ENCODE peak calls at places on chromosomes 11 and 22, in ten cellular contexts. U is HEK293T; Z is NCI-H1092; O is NCI-H2171 treated with DMSO at 0.1 percent for 48 hours; I is EL; S is neural progenitor cell; C is GF-D8; G is NCI-H2081; P is stimulated activated CD4-positive, alpha-beta T cell treated with anti-CD3 and anti-CD28 coated beads, TNF-alpha, amount 100 ng/mL, for 1 hour; J is effector memory CD8-positive, alpha-beta T cell. W is an unnamed sample.

GRCh38 chr11:1559103-1559951 is 12.7 kb downstream of the DUSP8 start:
- DNase-seq in U (no peak), Z (no peak), O (no peak), I (peak; percentile 96), S (peak; percentile 63), C (no peak), G (no peak), P (no peak), J (no peak), W (no peak)

GRCh38 chr11:129620705-129621104 is 194.9 kb upstream of the TMEM45B start:
- DNase-seq in U (no peak), Z (peak; percentile 32), O (no peak), I (no peak), S (no peak), C (no peak), G (no peak), P (no peak), J (no peak), W (no peak)

GRCh38 chr22:31275576-31275975 is 16.7 kb downstream of the PIK3IP1 start:
- DNase-seq in U (no peak), Z (no peak), O (no peak), I (no peak), S (no peak), C (no peak), G (no peak), P (no peak), J (no peak), W (no peak)

GRCh38 chr22:19667872-19668740 is 46.2 kb upstream of the SEPTIN5 start:
- DNase-seq in U (no peak), Z (no peak), O (no peak), I (no peak), S (no peak), C (no peak), G (no peak), P (no peak), J (no peak), W (no peak)

GRCh38 chr11:39304586-39304985 is 2154.9 kb downstream of the LRRC4C start:
- DNase-seq in U (no peak), Z (no peak), O (no peak), I (peak; percentile 0), S (no peak), C (no peak), G (no peak), P (no peak), J (no peak), W (no peak)

GRCh38 chr11:107493117-107493516 is 35.5 kb upstream of the CWF19L2 start:
- DNase-seq in U (no peak), Z (no peak), O (no peak), I (peak; percentile 53), S (no peak), C (no peak), G (no peak), P (no peak), J (no peak), W (no peak)

GRCh38 chr11:12723410-12724297 is 49.4 kb downstream of the TEAD1 start:
- DNase-seq in U (no peak), Z (no peak), O (no peak), I (peak; percentile 62), S (no peak), C (no peak), G (no peak), P (no peak), J (no peak), W (no peak)

GRCh38 chr11:27213232-27213660 is 149.8 kb downstream of the CCDC34 start:
- DNase-seq in U (no peak), Z (no peak), O (peak; percentile 82), I (peak; percentile 95), S (peak; percentile 52), C (no peak), G (no peak), P (no peak), J (no peak), W (no peak)

GRCh38 chr11:131470526-131470925 is 100.1 kb downstream of the NTM start:
- DNase-seq in U (no peak), Z (no peak), O (no peak), I (no peak), S (no peak), C (no peak), G (no peak), P (no peak), J (no peak), W (no peak)

GRCh38 chr11:111541209-111542061 is 915 bp downstream of the LAYN start:
- DNase-seq in U (peak; percentile 30), Z (no peak), O (no peak), I (peak; percentile 98), S (peak; percentile 52), C (no peak), G (no peak), P (no peak), J (no peak), W (no peak)

W was measured in activated CD4-positive, CD25-positive, alpha-beta regulatory T cell treated with anti-CD3 and anti-CD28 coated beads, Interleukin-2, amount 50 U/mL, for 16 hours.